ENCODE peak calls at places on chromosomes 1 and 21, in six cellular contexts. X is sigmoid colon, V is mesendoderm, H is HCT116, J is kidney, M is fibroblast of lung. P is an unnamed sample.

GRCh38 chr1:61005572-61006386 is 76.6 kb upstream of the NFIA start:
- DNase-seq in J (no peak), M (no peak), V (peak; percentile 65), H (no peak), X (no peak), P (no peak)

GRCh38 chr21:33402011-33402979 is 918 bp upstream of the IFNGR2 start:
- DNase-seq in H (no peak), V (peak; percentile 82), X (peak; percentile 89), J (peak; percentile 90), M (peak; percentile 78), P (peak; percentile 82)

GRCh38 chr21:42777757-42778344 is 101.5 kb downstream of the WDR4 start:
- DNase-seq in M (no peak), X (no peak), J (peak; percentile 82), H (no peak), V (no peak), P (peak; percentile 39)

GRCh38 chr1:211488641-211489040 is 3.3 kb downstream of the RD3 start:
- DNase-seq in V (no peak), M (no peak), H (no peak), X (no peak), J (no peak), P (no peak)

GRCh38 chr1:103142466-103142865 is 34.1 kb upstream of the COL11A1 start:
- DNase-seq in V (no peak), J (no peak), H (no peak), M (no peak), X (no peak), P (no peak)

GRCh38 chr1:6745073-6745472 is 40.2 kb upstream of the CAMTA1 start:
- DNase-seq in X (no peak), H (no peak), M (no peak), V (no peak), J (peak; percentile 12), P (no peak)

GRCh38 chr1:25952851-25953401 is 44.9 kb downstream of the PAFAH2 start:
- DNase-seq in V (no peak), X (peak; percentile 83), H (no peak), J (no peak), M (peak; percentile 81), P (no peak)

GRCh38 chr1:37656881-37657280 is 22.2 kb upstream of the RSPO1 start:
- DNase-seq in M (no peak), V (no peak), X (no peak), J (peak; percentile 29), H (no peak), P (no peak)

GRCh38 chr1:210372491-210372890 is 43.8 kb downstream of the HHAT start:
- DNase-seq in X (no peak), H (no peak), V (peak; percentile 41), M (no peak), J (no peak), P (no peak)

GRCh38 chr1:218369688-218370511 is 24.8 kb downstream of the TGFB2 start:
- DNase-seq in V (no peak), M (peak; percentile 65), X (no peak), J (no peak), H (no peak), P (no peak)

GRCh38 chr21:34545079-34545884 is 33.3 kb upstream of the KCNE1 start:
- DNase-seq in J (no peak), X (peak; percentile 76), V (peak; percentile 68), M (peak; percentile 89), H (peak; percentile 40), P (peak; percentile 84)

GRCh38 chr1:86648255-86648654 is 56.1 kb upstream of the SH3GLB1 start:
- DNase-seq in J (no peak), V (peak; percentile 6), H (peak; percentile 43), X (no peak), M (peak; percentile 82), P (no peak)

GRCh38 chr1:246632584-246633168 is 66.4 kb downstream of the CNST start:
- DNase-seq in H (no peak), J (no peak), X (no peak), V (no peak), M (peak; percentile 78), P (no peak)

GRCh38 chr1:224203243-224204016 is 20.4 kb downstream of the DEGS1 start:
- DNase-seq in H (no peak), M (peak; percentile 79), X (peak; percentile 70), J (peak; percentile 90), V (peak; percentile 93), P (peak; percentile 74)

GRCh38 chr1:245915406-245915805 is 591.7 kb downstream of the SMYD3 start:
- DNase-seq in X (no peak), M (no peak), H (no peak), J (no peak), V (no peak), P (no peak)

GRCh38 chr1:43002766-43003165 is 44.1 kb upstream of the SLC2A1 start:
- DNase-seq in V (no peak), M (no peak), J (no peak), H (no peak), X (no peak), P (no peak)

GRCh38 chr1:204806943-204807624 is 63.6 kb upstream of the NFASC start:
- DNase-seq in M (peak; percentile 66), X (peak; percentile 89), J (peak; percentile 91), H (peak; percentile 76), V (peak; percentile 90), P (peak; percentile 81)

GRCh38 chr1:3359346-3360157 is 94.9 kb upstream of the ARHGEF16 start:
- DNase-seq in M (no peak), J (no peak), H (no peak), V (no peak), X (no peak), P (no peak)

GRCh38 chr21:44527983-44528633 is 11.9 kb downstream of the KRTAP10-1 start:
- DNase-seq in X (peak; percentile 49), M (no peak), H (no peak), V (no peak), J (peak; percentile 74), P (peak; percentile 34)

GRCh38 chr1:112797221-112797620 is 82.1 kb upstream of the PPM1J start:
- DNase-seq in H (no peak), M (no peak), X (no peak), J (no peak), V (no peak), P (no peak)

GRCh38 chr1:219993554-219994433 is 52.5 kb downstream of the EPRS1 start:
- DNase-seq in J (no peak), H (no peak), X (no peak), V (no peak), M (no peak), P (no peak)
- H3K36me3 ChIP-seq in J (peaks cover 20% of the 10 kb centered on the region), H (peaks cover 10% of the 10 kb centered on the region), X (peaks cover 7% of the 10 kb centered on the region), V (no peaks in the 10 kb centered on the region), M (peaks cover 2% of the 10 kb centered on the region), P (peaks cover 43% of the 10 kb centered on the region)

GRCh38 chr1:190497561-190497960 is 19.9 kb upstream of the BRINP3 start:
- DNase-seq in M (no peak), J (no peak), H (no peak), X (no peak), V (no peak), P (no peak)
- H3K4me3 ChIP-seq in M (no peak overlapping the region), J (no peak overlapping the region), H (no peak overlapping the region), X (no peak overlapping the region), V (no peak overlapping the region), P (no peak overlapping the region)

DNA sequence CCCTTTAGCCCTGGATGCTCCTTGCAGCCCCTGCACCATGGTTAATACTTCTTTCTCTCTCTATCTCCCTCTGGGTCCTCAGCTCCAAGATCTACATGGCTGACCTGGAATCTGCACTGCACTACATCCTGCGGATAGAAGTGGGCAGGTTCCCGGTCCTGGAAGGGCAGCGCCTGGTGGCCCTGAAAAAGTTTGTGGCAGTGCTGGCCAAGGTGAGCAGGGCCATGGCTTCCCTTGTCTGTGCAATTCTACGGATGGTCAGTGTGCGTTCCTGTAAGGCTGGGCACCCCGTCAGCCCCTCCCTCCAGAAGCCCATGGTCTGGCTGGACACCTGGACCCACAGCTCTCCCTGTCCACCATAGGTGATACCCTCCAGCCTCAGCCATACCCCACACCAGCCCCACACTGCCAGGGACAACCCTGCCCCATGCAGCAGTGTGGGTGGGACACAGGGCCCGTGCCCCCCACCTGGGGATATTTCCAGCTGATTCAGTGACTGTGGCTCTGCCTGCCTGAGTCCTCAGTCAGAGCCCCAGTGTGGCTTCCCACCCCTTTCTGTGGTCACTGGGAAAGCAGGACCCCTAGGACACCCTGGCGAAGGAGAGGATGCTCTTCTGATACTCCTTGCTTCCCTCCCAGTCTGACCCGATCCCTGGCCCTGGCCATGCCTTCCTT is 31.4 kb downstream of the QSOX1 start:
- DNase-seq in H (no peak), V (no peak), X (no peak), M (no peak), J (peak; percentile 41), P (peak; percentile 11)
- H3K36me3 ChIP-seq in H (peaks cover 6% of the 10 kb centered on the region), V (peaks cover 2% of the 10 kb centered on the region), X (peaks cover 20% of the 10 kb centered on the region), M (peaks cover 57% of the 10 kb centered on the region), J (peaks cover 10% of the 10 kb centered on the region), P (peaks cover 100% of the 10 kb centered on the region)

DNA sequence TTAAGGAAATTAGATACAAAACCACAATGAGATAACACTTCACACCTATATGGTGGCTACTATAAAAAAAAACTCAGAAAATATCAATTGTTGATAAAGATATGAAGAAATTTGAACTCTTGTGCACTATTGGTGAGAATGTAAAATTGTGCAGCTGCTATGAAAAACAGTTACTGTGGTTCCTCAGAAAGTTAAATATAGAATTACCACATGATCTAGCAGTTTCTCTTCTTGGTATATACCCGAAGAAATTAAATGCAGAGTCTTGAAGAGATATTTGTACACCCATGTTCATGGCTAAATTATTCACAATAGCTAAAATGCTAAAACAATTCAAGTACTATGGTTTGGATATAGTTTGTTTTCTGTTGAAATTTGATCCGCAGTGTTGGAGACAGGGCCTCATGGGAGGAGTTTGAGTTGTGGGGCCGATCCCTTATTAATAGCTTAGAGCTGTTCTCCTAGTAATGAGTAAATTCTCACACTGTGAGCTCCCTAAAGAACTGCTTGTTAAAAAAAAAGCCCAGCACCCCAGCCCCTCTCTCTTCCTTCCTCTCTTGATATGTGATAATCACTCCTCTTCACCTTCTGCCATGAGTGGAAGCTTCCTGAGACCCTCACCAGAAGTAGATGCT is 1412.1 kb downstream of the PLA2G4A start:
- DNase-seq in H (no peak), J (no peak), M (no peak), X (no peak), V (no peak), P (no peak)
- H3K4me3 ChIP-seq in H (no peak overlapping the region), J (no peak overlapping the region), M (no peak overlapping the region), X (no peak overlapping the region), V (no peak overlapping the region), P (no peak overlapping the region)

DNA sequence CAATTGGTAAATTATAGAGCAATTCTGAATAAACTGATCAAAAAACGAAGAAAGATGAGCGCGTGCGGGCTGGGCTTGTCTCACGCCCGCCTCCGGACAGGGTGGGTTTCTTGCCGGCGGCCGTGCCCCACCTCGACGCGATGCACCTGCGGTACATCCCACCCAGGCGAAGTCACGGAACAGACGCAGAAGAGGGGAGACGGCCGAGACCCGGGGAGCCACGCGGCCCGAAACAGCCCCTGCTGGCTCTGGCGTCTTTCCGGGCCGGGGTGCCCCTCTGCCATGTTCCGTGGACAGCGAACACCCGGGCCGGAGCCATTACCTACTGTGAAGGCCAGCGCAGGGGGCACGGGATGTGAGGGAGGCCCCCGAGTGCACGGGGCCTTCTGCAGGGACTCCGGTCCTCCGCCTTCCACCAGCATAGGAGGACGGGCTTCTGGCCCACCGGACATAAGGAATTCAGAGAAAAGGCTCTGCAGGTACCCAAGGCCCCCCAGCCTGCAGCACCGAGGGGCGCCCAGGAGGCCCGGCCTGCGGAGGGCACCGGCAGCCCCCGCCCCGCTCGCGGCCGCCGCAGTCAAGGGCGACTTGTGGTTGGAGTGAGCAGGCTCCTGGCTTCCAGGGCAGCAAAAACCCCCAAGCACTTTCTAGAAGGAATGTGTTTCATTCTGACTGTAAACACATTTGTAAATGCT is 7.6 kb upstream of the C1QTNF12 start:
- DNase-seq in J (peak; percentile 79), H (no peak), V (no peak), X (no peak), M (no peak), P (no peak)
- H3K36me3 ChIP-seq in J (peaks cover 8% of the 10 kb centered on the region), H (peaks cover 32% of the 10 kb centered on the region), V (peaks cover 9% of the 10 kb centered on the region), X (peaks cover 15% of the 10 kb centered on the region), M (peaks cover 27% of the 10 kb centered on the region), P (peaks cover 53% of the 10 kb centered on the region)

P was measured in lower lobe of right lung.